ENCODE peak calls at places on chromosomes 2 and 18, in four cellular contexts. S is NCI-H1092 treated with DMSO at 0.1 percent for 48 hours, C is globus pallidus, N is amniotic epithelial cell. H is an unnamed sample.

GRCh38 chr18:36942264-36942663 is 113.3 kb downstream of the KIAA1328 start:
- DNase-seq in S (no peak), N (peak; percentile 41), C (no peak), H (no peak)

GRCh38 chr2:60071427-60071826 is 482.0 kb downstream of the BCL11A start:
- DNase-seq in C (no peak), N (no peak), S (no peak), H (no peak)

GRCh38 chr2:84894758-84895520 is 10.5 kb upstream of the TMSB10 start:
- DNase-seq in S (no peak), N (peak; percentile 50), C (no peak), H (no peak)

GRCh38 chr18:293557-293956 is 25.7 kb upstream of the THOC1 start:
- DNase-seq in N (peak; percentile 10), C (no peak), S (no peak), H (no peak)

GRCh38 chr2:27498975-27499374 is 2.3 kb downstream of the GCKR start:
- DNase-seq in N (no peak), S (no peak), C (no peak), H (no peak)

GRCh38 chr2:43473767-43474166 is 122.1 kb downstream of the THADA start:
- DNase-seq in S (no peak), N (no peak), C (no peak), H (no peak)

GRCh38 chr2:112182581-112183034 is 44.4 kb downstream of the FBLN7 start:
- DNase-seq in S (peak; percentile 72), N (no peak), C (no peak), H (peak; percentile 37)

GRCh38 chr18:79523738-79524180 is 128.0 kb downstream of the NFATC1 start:
- DNase-seq in N (no peak), C (no peak), S (no peak), H (peak; percentile 70)

GRCh38 chr2:64015898-64016297 is 3.3 kb downstream of the VPS54 start:
- DNase-seq in N (no peak), C (no peak), S (no peak), H (no peak)

GRCh38 chr18:78634061-78634696 is 345.4 kb upstream of the SALL3 start:
- DNase-seq in N (no peak), C (no peak), S (no peak), H (no peak)

GRCh38 chr2:70626254-70626990 is 72.8 kb upstream of the TGFA start:
- DNase-seq in S (no peak), N (no peak), C (no peak), H (no peak)

GRCh38 chr2:241931976-241932894 is 62.7 kb downstream of the RTP5 start:
- DNase-seq in S (no peak), C (no peak), N (no peak), H (no peak)

GRCh38 chr2:195458936-195459335 is 198.1 kb upstream of the SLC39A10 start:
- DNase-seq in C (no peak), N (no peak), S (no peak), H (no peak)

GRCh38 chr2:205040323-205040722 is 495.0 kb downstream of the PARD3B start:
- DNase-seq in S (no peak), C (no peak), N (no peak), H (no peak)

GRCh38 chr2:62150597-62151305 is 45.2 kb upstream of the B3GNT2 start:
- DNase-seq in N (peak; percentile 36), C (no peak), S (no peak), H (no peak)

GRCh38 chr2:160837416-160837815 is 322.8 kb upstream of the TANK start:
- DNase-seq in C (no peak), N (no peak), S (no peak), H (no peak)

GRCh38 chr2:179344280-179344961 is 79.8 kb upstream of the SESTD1 start:
- DNase-seq in S (no peak), C (peak; percentile 40), N (peak; percentile 38), H (no peak)

GRCh38 chr2:235002198-235003095 is 50.6 kb downstream of the SH3BP4 start:
- DNase-seq in C (no peak), S (no peak), N (peak; percentile 88), H (no peak)

GRCh38 chr2:182593394-182593707 is 122.7 kb upstream of the DNAJC10 start:
- DNase-seq in C (no peak), S (no peak), N (peak; percentile 93), H (no peak)

GRCh38 chr2:228318218-228318617 is 136.7 kb upstream of the SPHKAP start:
- DNase-seq in C (no peak), N (peak; percentile 24), S (peak; percentile 12), H (no peak)

GRCh38 chr18:35609236-35609635 is 27.7 kb downstream of the GALNT1 start:
- DNase-seq in N (no peak), C (no peak), S (no peak), H (no peak)

GRCh38 chr2:159562248-159562647 is 54.1 kb downstream of the BAZ2B start:
- DNase-seq in N (peak; percentile 49), C (no peak), S (no peak), H (no peak)

GRCh38 chr2:130877258-130877657 is 40.5 kb downstream of the ARHGEF4 start:
- DNase-seq in S (no peak), C (no peak), N (no peak), H (no peak)

GRCh38 chr18:79869591-79870368 is 72.0 kb downstream of the KCNG2 start:
- DNase-seq in C (no peak), N (no peak), S (no peak), H (no peak)

GRCh38 chr2:171729952-171730317 is 42.7 kb downstream of the DYNC1I2 start:
- DNase-seq in C (no peak), N (no peak), S (no peak), H (no peak)

GRCh38 chr2:130347220-130347925 is 4.7 kb downstream of the IMP4 start:
- DNase-seq in C (no peak), S (no peak), N (no peak), H (no peak)

GRCh38 chr2:65974067-65974723 is 460.7 kb upstream of the MEIS1 start:
- DNase-seq in N (peak; percentile 1), S (no peak), C (no peak), H (no peak)

H was measured in T-helper 22 cell.